ENCODE peak calls at places on chromosomes 3 and 15, in nine cellular contexts. One of them, this sample, is unnamed. For H3K9me3, the result is how much of the 10 kb centered on the place peaks cover.

GRCh38 chr15:52579852-52580251 is 11.0 kb upstream of the ARPP19 start:
- DNase-seq in psoas muscle: no peak
- DNase-seq in CD8-positive, alpha-beta memory T cell: no peak
- DNase-seq in astrocyte: no peak
- DNase-seq in cardiac muscle cell: no peak
- DNase-seq in CD4-positive, alpha-beta memory T cell: no peak
- DNase-seq in heart left ventricle: no peak
- DNase-seq in Caco-2: no peak
- DNase-seq in breast epithelium: no peak
- DNase-seq in this sample: no peak

GRCh38 chr15:79370716-79371115 is 59.8 kb downstream of the TMED3 start:
- DNase-seq in psoas muscle: no peak
- DNase-seq in CD8-positive, alpha-beta memory T cell: no peak
- DNase-seq in astrocyte: peak
- DNase-seq in cardiac muscle cell: peak
- DNase-seq in CD4-positive, alpha-beta memory T cell: no peak
- DNase-seq in heart left ventricle: no peak
- DNase-seq in Caco-2: no peak
- DNase-seq in breast epithelium: no peak
- DNase-seq in this sample: no peak

GRCh38 chr3:52388348-52388821 is 56.5 kb downstream of the SEMA3G start:
- DNase-seq in psoas muscle: no peak
- DNase-seq in CD8-positive, alpha-beta memory T cell: no peak
- DNase-seq in astrocyte: no peak
- DNase-seq in cardiac muscle cell: no peak
- DNase-seq in CD4-positive, alpha-beta memory T cell: no peak
- DNase-seq in heart left ventricle: no peak
- DNase-seq in Caco-2: no peak
- DNase-seq in breast epithelium: no peak
- DNase-seq in this sample: no peak

GRCh38 chr3:134536760-134537159 is 50.9 kb downstream of the CEP63 start:
- DNase-seq in psoas muscle: no peak
- DNase-seq in CD8-positive, alpha-beta memory T cell: no peak
- DNase-seq in astrocyte: no peak
- DNase-seq in cardiac muscle cell: no peak
- DNase-seq in CD4-positive, alpha-beta memory T cell: no peak
- DNase-seq in heart left ventricle: no peak
- DNase-seq in Caco-2: no peak
- DNase-seq in breast epithelium: no peak
- DNase-seq in this sample: no peak

GRCh38 chr3:155465664-155466063 is 172.2 kb upstream of the STRIT1 start:
- DNase-seq in psoas muscle: no peak
- DNase-seq in CD8-positive, alpha-beta memory T cell: no peak
- DNase-seq in astrocyte: no peak
- DNase-seq in cardiac muscle cell: no peak
- DNase-seq in CD4-positive, alpha-beta memory T cell: no peak
- DNase-seq in heart left ventricle: no peak
- DNase-seq in Caco-2: no peak
- DNase-seq in breast epithelium: no peak
- DNase-seq in this sample: no peak

GRCh38 chr15:92749172-92749571 is 93.6 kb upstream of the FAM174B start:
- DNase-seq in psoas muscle: no peak
- DNase-seq in CD8-positive, alpha-beta memory T cell: no peak
- DNase-seq in astrocyte: no peak
- DNase-seq in cardiac muscle cell: no peak
- DNase-seq in CD4-positive, alpha-beta memory T cell: no peak
- DNase-seq in heart left ventricle: no peak
- DNase-seq in Caco-2: no peak
- DNase-seq in breast epithelium: no peak
- DNase-seq in this sample: no peak

GRCh38 chr3:194269610-194270145 is 81.5 kb downstream of the CPN2 start:
- DNase-seq in psoas muscle: peak
- DNase-seq in CD8-positive, alpha-beta memory T cell: no peak
- DNase-seq in astrocyte: peak
- DNase-seq in cardiac muscle cell: peak
- DNase-seq in CD4-positive, alpha-beta memory T cell: no peak
- DNase-seq in heart left ventricle: peak
- DNase-seq in Caco-2: no peak
- DNase-seq in breast epithelium: peak
- DNase-seq in this sample: no peak

GRCh38 chr3:166013073-166013679 is 176.0 kb upstream of the BCHE start:
- DNase-seq in psoas muscle: no peak
- DNase-seq in CD8-positive, alpha-beta memory T cell: no peak
- DNase-seq in astrocyte: peak
- DNase-seq in cardiac muscle cell: peak
- DNase-seq in CD4-positive, alpha-beta memory T cell: no peak
- DNase-seq in heart left ventricle: no peak
- DNase-seq in Caco-2: peak
- DNase-seq in breast epithelium: no peak
- DNase-seq in this sample: no peak

GRCh38 chr15:31488437-31489204 is 162.0 kb downstream of the KLF13 start:
- DNase-seq in psoas muscle: no peak
- DNase-seq in CD8-positive, alpha-beta memory T cell: no peak
- DNase-seq in astrocyte: peak
- DNase-seq in cardiac muscle cell: peak
- DNase-seq in CD4-positive, alpha-beta memory T cell: peak
- DNase-seq in heart left ventricle: peak
- DNase-seq in Caco-2: peak
- DNase-seq in breast epithelium: no peak
- DNase-seq in this sample: no peak

GRCh38 chr3:9327578-9327977 is 35.3 kb upstream of the THUMPD3 start:
- DNase-seq in psoas muscle: no peak
- DNase-seq in CD8-positive, alpha-beta memory T cell: no peak
- DNase-seq in astrocyte: no peak
- DNase-seq in cardiac muscle cell: no peak
- DNase-seq in CD4-positive, alpha-beta memory T cell: no peak
- DNase-seq in heart left ventricle: no peak
- DNase-seq in Caco-2: no peak
- DNase-seq in breast epithelium: no peak
- DNase-seq in this sample: no peak
- H3K9me3 ChIP-seq in psoas muscle: under half
- H3K9me3 ChIP-seq in CD8-positive, alpha-beta memory T cell: under half
- H3K9me3 ChIP-seq in astrocyte: under half
- H3K9me3 ChIP-seq in cardiac muscle cell: under half
- H3K9me3 ChIP-seq in CD4-positive, alpha-beta memory T cell: under half
- H3K9me3 ChIP-seq in heart left ventricle: under half
- H3K9me3 ChIP-seq in Caco-2: under half
- H3K9me3 ChIP-seq in breast epithelium: under half
- H3K9me3 ChIP-seq in this sample: under half

DNA sequence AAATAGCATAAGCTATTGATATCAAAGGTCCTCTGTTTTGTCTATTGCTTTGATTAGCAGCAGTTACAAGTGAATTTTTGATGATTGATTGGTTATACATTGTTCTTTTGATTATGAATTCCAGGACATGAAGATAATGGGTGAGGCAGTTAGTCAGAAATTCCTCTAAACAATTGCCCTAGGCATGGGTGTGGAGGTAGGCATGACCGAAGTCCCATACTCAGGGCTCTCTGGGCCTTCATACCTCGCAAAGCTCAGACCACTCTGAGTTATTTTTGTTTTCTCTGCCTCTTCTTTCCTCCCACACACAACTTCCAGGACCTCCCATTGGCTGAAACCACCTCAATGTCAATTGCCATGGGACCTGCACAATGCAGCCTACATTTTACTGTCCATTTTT is 595.1 kb downstream of the NTRK3 start:
- DNase-seq in psoas muscle: no peak
- DNase-seq in CD8-positive, alpha-beta memory T cell: no peak
- DNase-seq in astrocyte: no peak
- DNase-seq in cardiac muscle cell: no peak
- DNase-seq in CD4-positive, alpha-beta memory T cell: no peak
- DNase-seq in heart left ventricle: no peak
- DNase-seq in Caco-2: no peak
- DNase-seq in breast epithelium: no peak
- DNase-seq in this sample: no peak
- H3K9me3 ChIP-seq in psoas muscle: under half
- H3K9me3 ChIP-seq in CD8-positive, alpha-beta memory T cell: under half
- H3K9me3 ChIP-seq in astrocyte: under half
- H3K9me3 ChIP-seq in cardiac muscle cell: under half
- H3K9me3 ChIP-seq in CD4-positive, alpha-beta memory T cell: under half
- H3K9me3 ChIP-seq in heart left ventricle: under half
- H3K9me3 ChIP-seq in Caco-2: under half
- H3K9me3 ChIP-seq in breast epithelium: under half
- H3K9me3 ChIP-seq in this sample: under half

DNA sequence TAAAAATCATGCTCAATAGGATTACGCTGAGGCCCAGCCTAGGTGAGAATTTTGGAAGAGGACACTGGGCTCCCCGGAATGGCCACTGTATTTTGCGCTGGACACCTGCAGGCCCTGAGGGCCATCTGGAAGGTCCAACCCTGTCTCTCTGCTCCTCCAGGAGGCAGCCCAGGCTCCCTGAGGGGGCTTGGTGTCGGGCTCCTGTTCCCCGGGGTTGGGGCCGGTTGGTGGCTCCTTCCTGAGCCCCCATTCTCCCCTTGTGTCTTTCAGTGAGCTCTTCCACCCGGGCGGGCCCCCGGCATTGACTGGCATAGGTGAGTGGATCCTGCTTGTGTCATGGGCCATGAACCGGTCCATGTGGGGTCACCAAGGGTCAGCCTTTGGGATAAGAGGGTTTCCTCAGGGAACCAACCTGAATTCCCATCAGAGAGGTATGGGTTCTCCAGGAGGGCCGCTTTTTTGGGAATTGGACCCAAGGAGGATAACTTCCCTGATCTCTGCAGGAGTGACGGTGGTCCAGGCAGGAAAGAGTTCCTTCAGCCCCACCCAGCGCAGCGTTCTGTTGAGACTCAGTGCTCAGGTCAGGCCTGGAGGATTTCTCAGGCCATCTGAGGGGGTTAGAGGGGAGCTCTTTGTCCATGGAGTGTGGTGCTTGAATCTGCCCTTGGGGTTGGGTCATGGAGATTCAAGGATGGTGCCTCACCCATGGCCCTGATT is 187.8 kb downstream of the UBE3A start:
- DNase-seq in psoas muscle: peak
- DNase-seq in CD8-positive, alpha-beta memory T cell: no peak
- DNase-seq in astrocyte: no peak
- DNase-seq in cardiac muscle cell: no peak
- DNase-seq in CD4-positive, alpha-beta memory T cell: no peak
- DNase-seq in heart left ventricle: no peak
- DNase-seq in Caco-2: no peak
- DNase-seq in breast epithelium: peak
- DNase-seq in this sample: no peak
- H3K9me3 ChIP-seq in psoas muscle: under half
- H3K9me3 ChIP-seq in CD8-positive, alpha-beta memory T cell: under half
- H3K9me3 ChIP-seq in astrocyte: under half
- H3K9me3 ChIP-seq in cardiac muscle cell: under half
- H3K9me3 ChIP-seq in CD4-positive, alpha-beta memory T cell: under half
- H3K9me3 ChIP-seq in heart left ventricle: under half
- H3K9me3 ChIP-seq in Caco-2: under half
- H3K9me3 ChIP-seq in breast epithelium: half or more
- H3K9me3 ChIP-seq in this sample: under half

GRCh38 chr3:197562398-197563251 is 6.9 kb upstream of the BDH1 start:
- DNase-seq in psoas muscle: no peak
- DNase-seq in CD8-positive, alpha-beta memory T cell: no peak
- DNase-seq in astrocyte: no peak
- DNase-seq in cardiac muscle cell: no peak
- DNase-seq in CD4-positive, alpha-beta memory T cell: no peak
- DNase-seq in heart left ventricle: no peak
- DNase-seq in Caco-2: no peak
- DNase-seq in breast epithelium: no peak
- DNase-seq in this sample: no peak

GRCh38 chr3:197564097-197564843 is 8.5 kb upstream of the BDH1 start:
- DNase-seq in psoas muscle: no peak
- DNase-seq in CD8-positive, alpha-beta memory T cell: no peak
- DNase-seq in astrocyte: peak
- DNase-seq in cardiac muscle cell: no peak
- DNase-seq in CD4-positive, alpha-beta memory T cell: no peak
- DNase-seq in heart left ventricle: no peak
- DNase-seq in Caco-2: peak
- DNase-seq in breast epithelium: no peak
- DNase-seq in this sample: no peak

GRCh38 chr3:197573048-197573767 is 17.4 kb upstream of the BDH1 start:
- DNase-seq in psoas muscle: no peak
- DNase-seq in CD8-positive, alpha-beta memory T cell: no peak
- DNase-seq in astrocyte: no peak
- DNase-seq in cardiac muscle cell: no peak
- DNase-seq in CD4-positive, alpha-beta memory T cell: no peak
- DNase-seq in heart left ventricle: no peak
- DNase-seq in Caco-2: no peak
- DNase-seq in breast epithelium: no peak
- DNase-seq in this sample: no peak

GRCh38 chr3:197567900-197568685 is 12.3 kb upstream of the BDH1 start:
- DNase-seq in psoas muscle: no peak
- DNase-seq in CD8-positive, alpha-beta memory T cell: no peak
- DNase-seq in astrocyte: no peak
- DNase-seq in cardiac muscle cell: no peak
- DNase-seq in CD4-positive, alpha-beta memory T cell: no peak
- DNase-seq in heart left ventricle: no peak
- DNase-seq in Caco-2: no peak
- DNase-seq in breast epithelium: no peak
- DNase-seq in this sample: no peak
- H3K9me3 ChIP-seq in psoas muscle: under half
- H3K9me3 ChIP-seq in CD8-positive, alpha-beta memory T cell: under half
- H3K9me3 ChIP-seq in astrocyte: under half
- H3K9me3 ChIP-seq in cardiac muscle cell: under half
- H3K9me3 ChIP-seq in CD4-positive, alpha-beta memory T cell: under half
- H3K9me3 ChIP-seq in heart left ventricle: under half
- H3K9me3 ChIP-seq in Caco-2: under half
- H3K9me3 ChIP-seq in breast epithelium: under half
- H3K9me3 ChIP-seq in this sample: under half

GRCh38 chr3:31652296-31652695 is 119.6 kb downstream of the STT3B start:
- DNase-seq in psoas muscle: no peak
- DNase-seq in CD8-positive, alpha-beta memory T cell: no peak
- DNase-seq in astrocyte: no peak
- DNase-seq in cardiac muscle cell: no peak
- DNase-seq in CD4-positive, alpha-beta memory T cell: no peak
- DNase-seq in heart left ventricle: no peak
- DNase-seq in Caco-2: no peak
- DNase-seq in breast epithelium: no peak
- DNase-seq in this sample: no peak
- H3K9me3 ChIP-seq in psoas muscle: half or more
- H3K9me3 ChIP-seq in CD8-positive, alpha-beta memory T cell: half or more
- H3K9me3 ChIP-seq in astrocyte: under half
- H3K9me3 ChIP-seq in cardiac muscle cell: under half
- H3K9me3 ChIP-seq in CD4-positive, alpha-beta memory T cell: under half
- H3K9me3 ChIP-seq in heart left ventricle: half or more
- H3K9me3 ChIP-seq in Caco-2: under half
- H3K9me3 ChIP-seq in breast epithelium: half or more
- H3K9me3 ChIP-seq in this sample: under half

GRCh38 chr15:87681054-87681453 is 575.5 kb downstream of the NTRK3 start:
- DNase-seq in psoas muscle: no peak
- DNase-seq in CD8-positive, alpha-beta memory T cell: no peak
- DNase-seq in astrocyte: no peak
- DNase-seq in cardiac muscle cell: no peak
- DNase-seq in CD4-positive, alpha-beta memory T cell: peak
- DNase-seq in heart left ventricle: no peak
- DNase-seq in Caco-2: no peak
- DNase-seq in breast epithelium: no peak
- DNase-seq in this sample: no peak
- H3K9me3 ChIP-seq in psoas muscle: under half
- H3K9me3 ChIP-seq in CD8-positive, alpha-beta memory T cell: under half
- H3K9me3 ChIP-seq in astrocyte: under half
- H3K9me3 ChIP-seq in cardiac muscle cell: under half
- H3K9me3 ChIP-seq in CD4-positive, alpha-beta memory T cell: under half
- H3K9me3 ChIP-seq in heart left ventricle: under half
- H3K9me3 ChIP-seq in Caco-2: under half
- H3K9me3 ChIP-seq in breast epithelium: under half
- H3K9me3 ChIP-seq in this sample: under half

This sample was measured in T-helper 17 cell.